ENCODE peak calls at places on chromosomes 5 and 9, in seven cellular contexts. One of them, this sample, is unnamed.
A peak's percentile ranks its signal among the peaks of the same experiment; 100 is the strongest.

GRCh38 chr5:10485897-10486296 is 44.2 kb downstream of the ROPN1L start:
- DNase-seq in psoas muscle: no peak
- DNase-seq in transverse colon: no peak
- DNase-seq in sciatic nerve: peak; percentile 70
- DNase-seq in MM.1S: no peak
- DNase-seq in fibroblast of lung: no peak
- DNase-seq in heart left ventricle: no peak
- DNase-seq in this sample: no peak

GRCh38 chr9:98850851-98851729 is 43.6 kb downstream of the GALNT12 start:
- DNase-seq in psoas muscle: no peak
- DNase-seq in transverse colon: no peak
- DNase-seq in sciatic nerve: no peak
- DNase-seq in MM.1S: no peak
- DNase-seq in fibroblast of lung: no peak
- DNase-seq in heart left ventricle: no peak
- DNase-seq in this sample: no peak

GRCh38 chr9:131469369-131469768 is 33.3 kb upstream of the POMT1 start:
- DNase-seq in psoas muscle: peak; percentile 65
- DNase-seq in transverse colon: no peak
- DNase-seq in sciatic nerve: no peak
- DNase-seq in MM.1S: no peak
- DNase-seq in fibroblast of lung: no peak
- DNase-seq in heart left ventricle: no peak
- DNase-seq in this sample: no peak

GRCh38 chr5:169367861-169368260 is 66.9 kb upstream of the SLIT3 start:
- DNase-seq in psoas muscle: no peak
- DNase-seq in transverse colon: no peak
- DNase-seq in sciatic nerve: no peak
- DNase-seq in MM.1S: no peak
- DNase-seq in fibroblast of lung: no peak
- DNase-seq in heart left ventricle: no peak
- DNase-seq in this sample: no peak

GRCh38 chr9:137772281-137772873 is 105.2 kb upstream of the CACNA1B start:
- DNase-seq in psoas muscle: no peak
- DNase-seq in transverse colon: no peak
- DNase-seq in sciatic nerve: no peak
- DNase-seq in MM.1S: no peak
- DNase-seq in fibroblast of lung: no peak
- DNase-seq in heart left ventricle: no peak
- DNase-seq in this sample: peak; percentile 43

GRCh38 chr9:126690431-126691051 is 76.8 kb downstream of the LMX1B start:
- DNase-seq in psoas muscle: peak; percentile 46
- DNase-seq in transverse colon: peak; percentile 51
- DNase-seq in sciatic nerve: no peak
- DNase-seq in MM.1S: peak; percentile 39
- DNase-seq in fibroblast of lung: no peak
- DNase-seq in heart left ventricle: no peak
- DNase-seq in this sample: peak; percentile 94

GRCh38 chr5:130978475-130978874 is 186.6 kb downstream of the HINT1 start:
- DNase-seq in psoas muscle: no peak
- DNase-seq in transverse colon: no peak
- DNase-seq in sciatic nerve: no peak
- DNase-seq in MM.1S: no peak
- DNase-seq in fibroblast of lung: peak; percentile 39
- DNase-seq in heart left ventricle: no peak
- DNase-seq in this sample: no peak

GRCh38 chr9:80842383-80842782 is 847.0 kb downstream of the TLE1 start:
- DNase-seq in psoas muscle: no peak
- DNase-seq in transverse colon: no peak
- DNase-seq in sciatic nerve: no peak
- DNase-seq in MM.1S: no peak
- DNase-seq in fibroblast of lung: no peak
- DNase-seq in heart left ventricle: no peak
- DNase-seq in this sample: no peak

GRCh38 chr9:78572266-78572665 is 275.3 kb downstream of the PSAT1 start:
- DNase-seq in psoas muscle: no peak
- DNase-seq in transverse colon: no peak
- DNase-seq in sciatic nerve: no peak
- DNase-seq in MM.1S: no peak
- DNase-seq in fibroblast of lung: no peak
- DNase-seq in heart left ventricle: no peak
- DNase-seq in this sample: no peak